ENCODE peak calls at places on chromosomes 3 and 15, in seven cellular contexts. X is HFF-Myc, K is AG10803, G is stomach, M is heart left ventricle, B is Calu3, P is ascending aorta. A is an unnamed sample.

GRCh38 chr3:40677749-40678148 is 153.0 kb downstream of the ZNF621 start:
- DNase-seq in P (no peak), B (no peak), M (no peak), K (no peak), G (no peak), X (no peak), A (no peak)

GRCh38 chr3:122993573-122993972 is 34.0 kb downstream of the SEMA5B start:
- DNase-seq in K (no peak), G (no peak), X (no peak), P (no peak), B (no peak), M (no peak), A (no peak)

GRCh38 chr3:158911586-158911985 is 109.7 kb downstream of the MFSD1 start:
- DNase-seq in G (no peak), P (no peak), M (no peak), B (no peak), K (no peak), X (no peak), A (no peak)

GRCh38 chr3:43906847-43907507 is 216.2 kb downstream of the ABHD5 start:
- DNase-seq in B (no peak), P (no peak), X (no peak), K (no peak), G (no peak), M (no peak), A (no peak)

GRCh38 chr3:50524751-50525150 is 21.3 kb upstream of the CACNA2D2 start:
- DNase-seq in M (no peak), G (no peak), P (no peak), B (no peak), X (no peak), K (no peak), A (no peak)

GRCh38 chr3:185958626-185959025 is 20.8 kb upstream of the TRA2B start:
- DNase-seq in G (no peak), B (no peak), P (no peak), X (no peak), M (no peak), K (no peak), A (no peak)

GRCh38 chr15:78167227-78167888 is 18.2 kb downstream of the IDH3A start:
- DNase-seq in K (no peak), X (no peak), P (no peak), B (no peak), M (no peak), G (no peak), A (no peak)

GRCh38 chr15:45635191-45635638 is 386 bp downstream of the SQOR start:
- DNase-seq in M (peak), P (peak), B (peak), G (peak), K (peak), X (no peak), A (no peak)

GRCh38 chr3:174408310-174408709 is 450.8 kb upstream of the NAALADL2 start:
- DNase-seq in G (no peak), K (peak), X (no peak), B (no peak), P (no peak), M (no peak), A (no peak)

GRCh38 chr15:73839699-73840098 is 33.7 kb upstream of the TBC1D21 start:
- DNase-seq in K (no peak), M (no peak), X (no peak), B (no peak), G (no peak), P (no peak), A (no peak)

GRCh38 chr3:23697416-23697815 is 108.3 kb upstream of the UBE2E1 start:
- DNase-seq in K (no peak), P (no peak), X (no peak), B (no peak), M (no peak), G (no peak), A (no peak)

GRCh38 chr3:169071003-169071402 is 592.5 kb downstream of the MECOM start:
- DNase-seq in G (no peak), B (no peak), K (peak), X (peak), P (no peak), M (no peak), A (no peak)

GRCh38 chr3:13507247-13507790 is 27.2 kb downstream of the HDAC11 start:
- DNase-seq in M (no peak), K (no peak), P (no peak), G (no peak), X (no peak), B (no peak), A (no peak)

GRCh38 chr3:184066211-184066610 is 13.4 kb downstream of the HTR3C start:
- DNase-seq in X (no peak), K (no peak), G (no peak), B (no peak), M (no peak), P (no peak), A (no peak)

GRCh38 chr15:90902996-90903732 is at the start of gene MAN2A2:
- DNase-seq in B (peak), K (peak), X (no peak), G (peak), P (no peak), M (peak), A (no peak)

GRCh38 chr3:112730210-112730609 is 89.3 kb upstream of the CCDC80 start:
- DNase-seq in K (no peak), G (no peak), P (no peak), B (no peak), X (no peak), M (no peak), A (no peak)

GRCh38 chr3:177679568-177680441 is 482.5 kb upstream of the TBL1XR1 start:
- DNase-seq in M (no peak), P (no peak), K (peak), G (no peak), X (no peak), B (no peak), A (peak)

GRCh38 chr3:25396251-25396650 is 31.8 kb upstream of the RARB start:
- DNase-seq in K (no peak), M (no peak), B (no peak), P (no peak), G (no peak), X (no peak), A (no peak)

GRCh38 chr3:52498134-52499054 is 3.3 kb downstream of the STAB1 start:
- DNase-seq in X (no peak), P (peak), G (no peak), B (no peak), K (peak), M (peak), A (no peak)

GRCh38 chr3:138381413-138381901 is 33.1 kb downstream of the MRAS start:
- DNase-seq in M (peak), G (no peak), X (no peak), K (peak), P (no peak), B (no peak), A (no peak)

GRCh38 chr3:63508305-63508704 is 144.2 kb upstream of the SNTN start:
- DNase-seq in G (no peak), P (no peak), M (no peak), X (no peak), K (no peak), B (peak), A (no peak)
- TF ChIP-seq CTCF in G (no peak), P (no peak), M (no peak), X (no peak), K (no peak), B (no peak), A (no peak)

DNA sequence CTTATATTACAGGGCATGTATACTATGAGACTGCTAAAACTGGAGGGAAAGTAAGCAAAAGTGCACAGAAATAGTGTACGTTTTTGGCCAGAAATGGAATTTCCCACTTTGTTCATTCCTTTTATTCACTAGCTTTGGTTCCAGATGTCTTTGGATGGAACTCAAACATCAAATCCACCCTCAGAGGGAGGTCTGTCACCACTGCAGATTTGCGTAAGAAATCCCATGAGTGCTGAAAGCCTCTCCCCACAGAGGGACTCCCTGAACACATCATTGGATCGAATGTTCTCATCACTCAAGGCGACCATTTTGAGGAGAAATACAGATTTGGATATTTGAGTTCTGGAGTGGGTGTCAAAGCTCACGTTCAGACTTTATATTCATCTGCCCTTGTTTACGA is 71.6 kb downstream of the FEM1B start:
- DNase-seq in G (no peak), K (peak), P (no peak), M (no peak), B (no peak), X (no peak), A (no peak)
- TF ChIP-seq CTCF in G (no peak), K (no peak), P (no peak), M (no peak), B (no peak), X (no peak), A (no peak)

DNA sequence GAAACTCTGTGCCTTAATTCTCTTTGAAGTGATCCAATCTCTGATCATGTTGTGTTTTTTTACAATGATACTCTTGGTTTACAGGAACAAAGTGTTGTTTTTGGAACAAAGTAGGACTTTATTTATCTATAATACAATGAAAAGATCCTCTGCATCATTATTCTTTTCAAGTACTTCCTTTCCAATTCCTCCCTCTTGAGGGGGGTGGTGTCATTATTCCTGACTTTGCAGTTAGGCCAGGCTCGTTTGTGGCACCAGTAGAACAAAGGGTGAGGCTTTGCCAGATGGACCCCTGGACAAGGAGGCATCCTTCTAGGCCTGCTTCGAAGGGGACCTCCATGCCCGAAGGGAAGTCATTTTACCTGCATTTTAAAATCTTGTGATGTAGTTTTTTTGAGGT is 41.7 kb upstream of the ZBTB38 start:
- DNase-seq in P (no peak), M (no peak), B (no peak), K (no peak), X (no peak), G (no peak), A (no peak)
- TF ChIP-seq CTCF in P (no peak), M (no peak), B (no peak), K (no peak), X (no peak), G (no peak), A (no peak)

GRCh38 chr3:36135863-36136262 is 244.4 kb upstream of the STAC start:
- DNase-seq in M (no peak), X (no peak), B (no peak), P (no peak), K (no peak), G (no peak), A (no peak)

DNA sequence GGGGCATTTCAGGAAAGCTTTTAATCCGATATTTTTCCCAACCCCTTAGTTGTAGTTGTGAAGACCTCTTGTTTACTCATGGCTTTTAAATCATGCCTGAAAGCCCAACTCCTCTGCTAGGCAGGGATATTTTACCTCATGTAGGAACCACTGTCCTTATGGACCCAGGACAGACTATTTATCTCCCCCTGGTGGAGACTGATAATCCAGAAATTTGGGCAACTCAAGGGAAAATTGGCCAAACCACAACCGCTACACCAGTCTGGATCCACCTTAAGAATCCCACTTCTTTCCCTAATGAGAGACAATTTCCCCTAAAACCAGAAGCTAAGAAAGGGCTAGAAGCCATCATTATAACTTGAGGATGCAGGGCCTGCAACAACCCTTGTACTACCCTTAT is 248.1 kb upstream of the STAC start:
- DNase-seq in G (no peak), B (no peak), K (no peak), M (no peak), X (no peak), P (no peak), A (no peak)
- TF ChIP-seq CTCF in G (no peak), B (no peak), K (peak), M (no peak), X (peak), P (no peak), A (no peak)

DNA sequence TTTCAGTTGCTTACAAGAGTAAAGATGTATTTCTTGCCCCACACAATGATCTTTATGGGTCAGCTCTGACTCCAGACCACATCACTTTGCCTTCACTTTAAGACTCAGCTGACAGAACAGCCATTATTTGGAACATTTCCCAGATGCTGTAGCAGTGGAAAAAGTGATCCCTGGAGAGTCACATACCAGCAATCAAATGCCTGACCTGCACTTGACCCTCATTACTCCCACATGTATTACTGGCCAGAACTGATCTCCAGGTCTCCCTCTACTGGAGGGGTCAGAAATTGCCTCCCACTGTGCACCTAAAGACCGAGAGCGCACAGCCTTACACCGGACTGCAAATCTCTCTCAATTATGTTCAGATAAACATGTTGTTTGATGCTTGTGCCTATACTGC is 88.6 kb upstream of the ZNF385D start:
- DNase-seq in P (no peak), B (peak), K (peak), G (no peak), X (peak), M (peak), A (no peak)
- TF ChIP-seq CTCF in P (no peak), B (no peak), K (peak), G (no peak), X (peak), M (peak), A (no peak)

DNA sequence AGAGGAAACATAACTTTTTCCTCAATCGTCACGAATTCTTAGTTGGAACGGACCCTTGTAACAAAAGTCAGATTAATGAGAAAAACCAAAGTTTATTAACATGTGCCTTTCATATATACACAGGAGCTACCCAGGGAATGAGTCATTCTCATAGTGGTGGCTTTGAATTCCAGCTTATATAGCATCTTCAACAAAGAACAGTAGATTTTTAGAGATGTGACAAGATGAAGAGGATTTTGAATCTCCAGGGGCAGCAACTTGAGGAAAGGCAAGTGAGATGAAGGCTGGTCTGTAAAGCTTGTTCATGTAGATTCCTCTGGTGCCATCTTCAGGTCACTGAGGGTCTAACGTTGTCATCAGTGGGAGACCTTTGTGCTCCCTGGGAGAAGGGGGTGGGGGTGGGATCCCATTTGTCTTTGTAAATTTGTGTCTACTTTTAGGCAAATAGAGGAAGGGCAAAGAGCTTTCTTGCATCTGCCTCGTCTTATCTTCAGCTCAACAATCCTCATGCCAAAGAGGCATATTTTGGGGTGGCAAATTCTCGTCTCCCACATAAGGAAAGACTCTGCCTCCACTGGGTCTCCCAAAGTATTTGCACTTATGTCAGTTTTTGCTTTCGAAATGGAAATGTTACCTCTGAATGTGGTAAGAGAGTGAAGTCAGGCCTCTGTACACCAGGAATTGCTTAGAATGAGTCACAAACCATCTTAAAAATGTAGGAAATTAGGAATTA is 29.5 kb downstream of the CLEC3B start:
- DNase-seq in K (peak), B (no peak), P (no peak), X (peak), M (no peak), G (no peak), A (no peak)
- TF ChIP-seq CTCF in K (peak), B (no peak), P (no peak), X (peak), M (no peak), G (no peak), A (no peak)

GRCh38 chr15:43239732-43240491 is 19.1 kb upstream of the EPB42 start:
- DNase-seq in M (no peak), G (no peak), X (no peak), B (no peak), P (no peak), K (no peak), A (no peak)

GRCh38 chr15:43238691-43239131 is 17.9 kb upstream of the EPB42 start:
- DNase-seq in G (no peak), K (no peak), X (no peak), B (no peak), M (no peak), P (no peak), A (no peak)

GRCh38 chr15:43235536-43235935 is 14.7 kb upstream of the EPB42 start:
- DNase-seq in G (no peak), P (no peak), K (no peak), X (no peak), M (no peak), B (no peak), A (no peak)

GRCh38 chr15:43241100-43241499 is 20.3 kb upstream of the EPB42 start:
- DNase-seq in K (peak), X (no peak), M (peak), G (no peak), B (no peak), P (no peak), A (no peak)

GRCh38 chr15:43237842-43238470 is 17.1 kb upstream of the EPB42 start:
- DNase-seq in K (no peak), B (no peak), M (no peak), P (no peak), X (no peak), G (no peak), A (no peak)
- TF ChIP-seq CTCF in K (no peak), B (no peak), M (no peak), P (no peak), X (no peak), G (no peak), A (no peak)

DNA sequence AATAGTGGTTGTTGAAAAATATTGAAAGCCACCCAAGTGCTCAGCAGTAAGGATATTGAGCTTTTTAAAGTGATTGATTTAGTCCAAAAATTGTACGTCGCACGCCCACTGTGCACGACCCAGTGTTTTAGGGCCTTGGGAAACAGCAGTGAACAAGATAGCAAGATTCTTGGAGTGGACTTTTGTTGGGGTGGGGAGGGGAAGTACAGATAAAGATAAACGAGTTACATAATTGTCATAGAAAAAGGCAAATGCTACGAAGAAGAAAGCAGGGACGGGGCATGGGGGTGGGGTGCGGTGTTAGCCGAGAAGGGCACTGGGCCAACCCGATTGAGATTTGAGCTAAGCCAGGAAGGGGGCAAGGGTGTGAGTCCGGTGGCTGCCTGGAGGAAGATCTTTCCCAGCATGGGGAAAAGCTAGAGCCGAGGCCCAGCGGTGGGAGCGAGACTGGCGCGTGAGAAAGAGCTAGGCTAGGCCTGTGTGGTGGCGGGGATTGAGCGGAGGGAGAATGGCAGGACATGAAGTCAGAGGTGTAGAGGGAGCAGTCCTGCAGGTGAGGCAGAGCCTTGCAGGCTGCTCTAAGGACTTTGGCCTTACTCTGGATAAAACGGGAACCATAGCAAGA is 454 bp downstream of the HTD2 start:
- DNase-seq in B (peak), M (peak), G (peak), P (no peak), X (no peak), K (peak), A (no peak)
- TF ChIP-seq CTCF in B (no peak), M (no peak), G (no peak), P (peak), X (no peak), K (peak), A (no peak)

DNA sequence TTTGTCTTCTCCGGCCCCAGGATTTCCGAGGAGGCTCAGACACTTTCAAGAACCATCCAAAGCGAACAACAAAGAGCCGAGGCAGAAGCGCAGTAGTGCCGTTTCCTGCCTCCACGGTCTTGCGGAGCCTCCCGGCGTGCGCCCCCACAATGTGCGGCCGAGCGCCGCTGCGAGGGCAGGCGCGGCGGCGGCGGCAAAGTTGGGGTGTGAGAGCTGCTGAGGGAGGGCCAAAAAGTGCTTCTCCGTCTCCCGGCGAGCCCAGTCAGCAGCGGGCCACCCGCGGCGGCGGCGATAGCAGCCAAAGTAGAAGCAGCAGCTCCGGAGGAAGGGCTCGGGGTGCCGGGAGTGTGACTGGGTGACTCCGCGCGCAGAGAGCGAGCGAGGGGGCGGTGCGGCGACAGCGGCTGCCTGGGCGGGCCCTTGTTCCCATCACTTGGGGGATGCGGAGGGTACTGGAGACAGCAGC is 749.1 kb downstream of the ROBO1 start:
- DNase-seq in B (peak), M (peak), X (no peak), K (peak), P (no peak), G (peak), A (no peak)
- TF ChIP-seq CTCF in B (no peak), M (no peak), X (no peak), K (peak), P (no peak), G (no peak), A (no peak)